ENCODE peak calls at places on chromosome 22, in four cellular contexts. One of them, this sample, is unnamed.

GRCh38 chr22:31055322-31056159 is 25.6 kb upstream of the SMTN start:
- DNase-seq in CD4-positive, alpha-beta T cell: no peak
- DNase-seq in GM13976: no peak
- DNase-seq in stimulated activated CD8-positive, alpha-beta memory T cell treated with anti-CD3 and anti-CD28 coated beads, Interleukin-4, amount 100 ng/mL, for 48 hours: no peak
- DNase-seq in this sample: no peak

GRCh38 chr22:25563757-25564319 is 637 bp upstream of the GRK3 start:
- DNase-seq in stimulated activated CD8-positive, alpha-beta memory T cell treated with anti-CD3 and anti-CD28 coated beads, Interleukin-4, amount 100 ng/mL, for 48 hours: peak
- DNase-seq in GM13976: peak
- DNase-seq in CD4-positive, alpha-beta T cell: no peak
- DNase-seq in this sample: no peak

GRCh38 chr22:49013707-49014106 is 814.0 kb downstream of the BRD1 start:
- DNase-seq in CD4-positive, alpha-beta T cell: no peak
- DNase-seq in GM13976: no peak
- DNase-seq in stimulated activated CD8-positive, alpha-beta memory T cell treated with anti-CD3 and anti-CD28 coated beads, Interleukin-4, amount 100 ng/mL, for 48 hours: peak
- DNase-seq in this sample: no peak

GRCh38 chr22:22508274-22509176 is at the start of gene ZNF280B:
- DNase-seq in CD4-positive, alpha-beta T cell: peak
- DNase-seq in stimulated activated CD8-positive, alpha-beta memory T cell treated with anti-CD3 and anti-CD28 coated beads, Interleukin-4, amount 100 ng/mL, for 48 hours: peak
- DNase-seq in GM13976: peak
- DNase-seq in this sample: peak

GRCh38 chr22:39917776-39918493 is 17.1 kb downstream of the GRAP2 start:
- DNase-seq in GM13976: no peak
- DNase-seq in stimulated activated CD8-positive, alpha-beta memory T cell treated with anti-CD3 and anti-CD28 coated beads, Interleukin-4, amount 100 ng/mL, for 48 hours: no peak
- DNase-seq in CD4-positive, alpha-beta T cell: no peak
- DNase-seq in this sample: no peak

GRCh38 chr22:46136539-46137217 is 13.6 kb upstream of the PPARA start:
- DNase-seq in stimulated activated CD8-positive, alpha-beta memory T cell treated with anti-CD3 and anti-CD28 coated beads, Interleukin-4, amount 100 ng/mL, for 48 hours: no peak
- DNase-seq in CD4-positive, alpha-beta T cell: no peak
- DNase-seq in GM13976: no peak
- DNase-seq in this sample: no peak

GRCh38 chr22:29307658-29308147 is 1.3 kb downstream of the GAS2L1 start:
- DNase-seq in stimulated activated CD8-positive, alpha-beta memory T cell treated with anti-CD3 and anti-CD28 coated beads, Interleukin-4, amount 100 ng/mL, for 48 hours: no peak
- DNase-seq in GM13976: peak
- DNase-seq in CD4-positive, alpha-beta T cell: no peak
- DNase-seq in this sample: no peak

GRCh38 chr22:46501701-46502100 is 35.7 kb downstream of the CELSR1 start:
- DNase-seq in CD4-positive, alpha-beta T cell: no peak
- DNase-seq in stimulated activated CD8-positive, alpha-beta memory T cell treated with anti-CD3 and anti-CD28 coated beads, Interleukin-4, amount 100 ng/mL, for 48 hours: no peak
- DNase-seq in GM13976: no peak
- DNase-seq in this sample: no peak

GRCh38 chr22:22930222-22930497 is 42.5 kb downstream of the IGLL5 start:
- DNase-seq in GM13976: no peak
- DNase-seq in stimulated activated CD8-positive, alpha-beta memory T cell treated with anti-CD3 and anti-CD28 coated beads, Interleukin-4, amount 100 ng/mL, for 48 hours: no peak
- DNase-seq in CD4-positive, alpha-beta T cell: no peak
- DNase-seq in this sample: no peak

GRCh38 chr22:27416553-27417427 is 384.8 kb downstream of the MN1 start:
- DNase-seq in stimulated activated CD8-positive, alpha-beta memory T cell treated with anti-CD3 and anti-CD28 coated beads, Interleukin-4, amount 100 ng/mL, for 48 hours: no peak
- DNase-seq in GM13976: no peak
- DNase-seq in CD4-positive, alpha-beta T cell: no peak
- DNase-seq in this sample: no peak

GRCh38 chr22:41568811-41569210 is 8.0 kb downstream of the CSDC2 start:
- DNase-seq in stimulated activated CD8-positive, alpha-beta memory T cell treated with anti-CD3 and anti-CD28 coated beads, Interleukin-4, amount 100 ng/mL, for 48 hours: no peak
- DNase-seq in GM13976: no peak
- DNase-seq in CD4-positive, alpha-beta T cell: no peak
- DNase-seq in this sample: no peak

GRCh38 chr22:25829237-25829636 is 87.2 kb downstream of the MYO18B start:
- DNase-seq in stimulated activated CD8-positive, alpha-beta memory T cell treated with anti-CD3 and anti-CD28 coated beads, Interleukin-4, amount 100 ng/mL, for 48 hours: no peak
- DNase-seq in CD4-positive, alpha-beta T cell: no peak
- DNase-seq in GM13976: no peak
- DNase-seq in this sample: no peak

GRCh38 chr22:24417901-24418641 is 9.3 kb upstream of the ADORA2A start:
- DNase-seq in GM13976: no peak
- DNase-seq in stimulated activated CD8-positive, alpha-beta memory T cell treated with anti-CD3 and anti-CD28 coated beads, Interleukin-4, amount 100 ng/mL, for 48 hours: no peak
- DNase-seq in CD4-positive, alpha-beta T cell: no peak
- DNase-seq in this sample: no peak

This sample was measured in effector CD8-positive, alpha-beta T cell.